ENCODE peak calls at places on chromosome 16, in four cellular contexts. One of them, this sample, is unnamed.

GRCh38 chr16:1313721-1314120 is 4.3 kb downstream of the UBE2I start:
- DNase-seq in stimulated activated CD4-positive, alpha-beta T cell treated with anti-CD3 and anti-CD28 coated beads, Interleukin-1b, Interleukin-23, amount 100 ng/mL, for 48 hours: no peak
- DNase-seq in heart left ventricle: no peak
- DNase-seq in effector CD8-positive, alpha-beta T cell: no peak
- DNase-seq in this sample: no peak

GRCh38 chr16:53558665-53559064 is 55.7 kb upstream of the AKTIP start:
- DNase-seq in stimulated activated CD4-positive, alpha-beta T cell treated with anti-CD3 and anti-CD28 coated beads, Interleukin-1b, Interleukin-23, amount 100 ng/mL, for 48 hours: no peak
- DNase-seq in heart left ventricle: no peak
- DNase-seq in effector CD8-positive, alpha-beta T cell: no peak
- DNase-seq in this sample: no peak

GRCh38 chr16:22941970-22942501 is 128.1 kb downstream of the HS3ST2 start:
- DNase-seq in stimulated activated CD4-positive, alpha-beta T cell treated with anti-CD3 and anti-CD28 coated beads, Interleukin-1b, Interleukin-23, amount 100 ng/mL, for 48 hours: no peak
- DNase-seq in heart left ventricle: no peak
- DNase-seq in effector CD8-positive, alpha-beta T cell: no peak
- DNase-seq in this sample: no peak

GRCh38 chr16:88792078-88792550 is 7.1 kb upstream of the PIEZO1 start:
- DNase-seq in stimulated activated CD4-positive, alpha-beta T cell treated with anti-CD3 and anti-CD28 coated beads, Interleukin-1b, Interleukin-23, amount 100 ng/mL, for 48 hours: no peak
- DNase-seq in heart left ventricle: no peak
- DNase-seq in effector CD8-positive, alpha-beta T cell: no peak
- DNase-seq in this sample: no peak

GRCh38 chr16:54504372-54504771 is 217.8 kb upstream of the IRX3 start:
- DNase-seq in stimulated activated CD4-positive, alpha-beta T cell treated with anti-CD3 and anti-CD28 coated beads, Interleukin-1b, Interleukin-23, amount 100 ng/mL, for 48 hours: no peak
- DNase-seq in heart left ventricle: peak
- DNase-seq in effector CD8-positive, alpha-beta T cell: no peak
- DNase-seq in this sample: peak

GRCh38 chr16:997440-998051 is 16.0 kb downstream of the SOX8 start:
- DNase-seq in stimulated activated CD4-positive, alpha-beta T cell treated with anti-CD3 and anti-CD28 coated beads, Interleukin-1b, Interleukin-23, amount 100 ng/mL, for 48 hours: peak
- DNase-seq in heart left ventricle: no peak
- DNase-seq in effector CD8-positive, alpha-beta T cell: peak
- DNase-seq in this sample: peak

GRCh38 chr16:30746638-30747160 is 1.5 kb upstream of the PHKG2 start:
- DNase-seq in stimulated activated CD4-positive, alpha-beta T cell treated with anti-CD3 and anti-CD28 coated beads, Interleukin-1b, Interleukin-23, amount 100 ng/mL, for 48 hours: no peak
- DNase-seq in heart left ventricle: no peak
- DNase-seq in effector CD8-positive, alpha-beta T cell: no peak
- DNase-seq in this sample: no peak

GRCh38 chr16:1469693-1470201 is 5.1 kb downstream of the CLCN7 start:
- DNase-seq in stimulated activated CD4-positive, alpha-beta T cell treated with anti-CD3 and anti-CD28 coated beads, Interleukin-1b, Interleukin-23, amount 100 ng/mL, for 48 hours: no peak
- DNase-seq in heart left ventricle: no peak
- DNase-seq in effector CD8-positive, alpha-beta T cell: no peak
- DNase-seq in this sample: no peak

GRCh38 chr16:56932588-56933265 is 785 bp downstream of the HERPUD1 start:
- DNase-seq in stimulated activated CD4-positive, alpha-beta T cell treated with anti-CD3 and anti-CD28 coated beads, Interleukin-1b, Interleukin-23, amount 100 ng/mL, for 48 hours: peak
- DNase-seq in heart left ventricle: peak
- DNase-seq in effector CD8-positive, alpha-beta T cell: peak
- DNase-seq in this sample: peak

GRCh38 chr16:75292691-75293090 is 41.3 kb upstream of the BCAR1 start:
- DNase-seq in stimulated activated CD4-positive, alpha-beta T cell treated with anti-CD3 and anti-CD28 coated beads, Interleukin-1b, Interleukin-23, amount 100 ng/mL, for 48 hours: no peak
- DNase-seq in heart left ventricle: no peak
- DNase-seq in effector CD8-positive, alpha-beta T cell: no peak
- DNase-seq in this sample: no peak

GRCh38 chr16:82192665-82193064 is 22.6 kb upstream of the MPHOSPH6 start:
- DNase-seq in stimulated activated CD4-positive, alpha-beta T cell treated with anti-CD3 and anti-CD28 coated beads, Interleukin-1b, Interleukin-23, amount 100 ng/mL, for 48 hours: peak
- DNase-seq in heart left ventricle: no peak
- DNase-seq in effector CD8-positive, alpha-beta T cell: no peak
- DNase-seq in this sample: no peak

GRCh38 chr16:85378145-85379040 is 234.7 kb upstream of the GSE1 start:
- DNase-seq in stimulated activated CD4-positive, alpha-beta T cell treated with anti-CD3 and anti-CD28 coated beads, Interleukin-1b, Interleukin-23, amount 100 ng/mL, for 48 hours: no peak
- DNase-seq in heart left ventricle: no peak
- DNase-seq in effector CD8-positive, alpha-beta T cell: no peak
- DNase-seq in this sample: no peak

GRCh38 chr16:5557448-5557847 is 459.9 kb upstream of the EEF2KMT start:
- DNase-seq in stimulated activated CD4-positive, alpha-beta T cell treated with anti-CD3 and anti-CD28 coated beads, Interleukin-1b, Interleukin-23, amount 100 ng/mL, for 48 hours: no peak
- DNase-seq in heart left ventricle: no peak
- DNase-seq in effector CD8-positive, alpha-beta T cell: no peak
- DNase-seq in this sample: no peak

GRCh38 chr16:31199430-31200041 is 3.0 kb downstream of the PYCARD start:
- DNase-seq in stimulated activated CD4-positive, alpha-beta T cell treated with anti-CD3 and anti-CD28 coated beads, Interleukin-1b, Interleukin-23, amount 100 ng/mL, for 48 hours: no peak
- DNase-seq in heart left ventricle: no peak
- DNase-seq in effector CD8-positive, alpha-beta T cell: no peak
- DNase-seq in this sample: no peak

GRCh38 chr16:68380348-68380670 is 68.0 kb downstream of the SMPD3 start:
- DNase-seq in stimulated activated CD4-positive, alpha-beta T cell treated with anti-CD3 and anti-CD28 coated beads, Interleukin-1b, Interleukin-23, amount 100 ng/mL, for 48 hours: no peak
- DNase-seq in heart left ventricle: peak
- DNase-seq in effector CD8-positive, alpha-beta T cell: no peak
- DNase-seq in this sample: no peak

GRCh38 chr16:1533443-1533951 is at the start of gene TMEM204:
- DNase-seq in stimulated activated CD4-positive, alpha-beta T cell treated with anti-CD3 and anti-CD28 coated beads, Interleukin-1b, Interleukin-23, amount 100 ng/mL, for 48 hours: no peak
- DNase-seq in heart left ventricle: peak
- DNase-seq in effector CD8-positive, alpha-beta T cell: no peak
- DNase-seq in this sample: peak

GRCh38 chr16:50836121-50836541 is 94.2 kb downstream of the CYLD start:
- DNase-seq in stimulated activated CD4-positive, alpha-beta T cell treated with anti-CD3 and anti-CD28 coated beads, Interleukin-1b, Interleukin-23, amount 100 ng/mL, for 48 hours: no peak
- DNase-seq in heart left ventricle: no peak
- DNase-seq in effector CD8-positive, alpha-beta T cell: no peak
- DNase-seq in this sample: no peak

GRCh38 chr16:72657791-72658190 is 390.1 kb downstream of the ZFHX3 start:
- DNase-seq in stimulated activated CD4-positive, alpha-beta T cell treated with anti-CD3 and anti-CD28 coated beads, Interleukin-1b, Interleukin-23, amount 100 ng/mL, for 48 hours: no peak
- DNase-seq in heart left ventricle: no peak
- DNase-seq in effector CD8-positive, alpha-beta T cell: no peak
- DNase-seq in this sample: no peak

GRCh38 chr16:86171329-86171728 is 272.4 kb downstream of the IRF8 start:
- DNase-seq in stimulated activated CD4-positive, alpha-beta T cell treated with anti-CD3 and anti-CD28 coated beads, Interleukin-1b, Interleukin-23, amount 100 ng/mL, for 48 hours: no peak
- DNase-seq in heart left ventricle: no peak
- DNase-seq in effector CD8-positive, alpha-beta T cell: no peak
- DNase-seq in this sample: no peak

GRCh38 chr16:79599837-79600635 is 501 bp downstream of the MAF start:
- DNase-seq in stimulated activated CD4-positive, alpha-beta T cell treated with anti-CD3 and anti-CD28 coated beads, Interleukin-1b, Interleukin-23, amount 100 ng/mL, for 48 hours: peak
- DNase-seq in heart left ventricle: peak
- DNase-seq in effector CD8-positive, alpha-beta T cell: no peak
- DNase-seq in this sample: peak

GRCh38 chr16:11016993-11017392 is 72.6 kb downstream of the CLEC16A start:
- DNase-seq in stimulated activated CD4-positive, alpha-beta T cell treated with anti-CD3 and anti-CD28 coated beads, Interleukin-1b, Interleukin-23, amount 100 ng/mL, for 48 hours: peak
- DNase-seq in heart left ventricle: peak
- DNase-seq in effector CD8-positive, alpha-beta T cell: no peak
- DNase-seq in this sample: peak

GRCh38 chr16:49183911-49184310 is 97.7 kb downstream of the CBLN1 start:
- DNase-seq in stimulated activated CD4-positive, alpha-beta T cell treated with anti-CD3 and anti-CD28 coated beads, Interleukin-1b, Interleukin-23, amount 100 ng/mL, for 48 hours: no peak
- DNase-seq in heart left ventricle: no peak
- DNase-seq in effector CD8-positive, alpha-beta T cell: no peak
- DNase-seq in this sample: no peak

GRCh38 chr16:15857779-15858560 is 1.1 kb upstream of the MYH11 start:
- DNase-seq in stimulated activated CD4-positive, alpha-beta T cell treated with anti-CD3 and anti-CD28 coated beads, Interleukin-1b, Interleukin-23, amount 100 ng/mL, for 48 hours: no peak
- DNase-seq in heart left ventricle: peak
- DNase-seq in effector CD8-positive, alpha-beta T cell: no peak
- DNase-seq in this sample: peak

GRCh38 chr16:49959552-49960277 is 65.3 kb upstream of the CNEP1R1 start:
- DNase-seq in stimulated activated CD4-positive, alpha-beta T cell treated with anti-CD3 and anti-CD28 coated beads, Interleukin-1b, Interleukin-23, amount 100 ng/mL, for 48 hours: no peak
- DNase-seq in heart left ventricle: no peak
- DNase-seq in effector CD8-positive, alpha-beta T cell: no peak
- DNase-seq in this sample: no peak

GRCh38 chr16:82004651-82005490 is 6.4 kb downstream of the SDR42E1 start:
- DNase-seq in stimulated activated CD4-positive, alpha-beta T cell treated with anti-CD3 and anti-CD28 coated beads, Interleukin-1b, Interleukin-23, amount 100 ng/mL, for 48 hours: no peak
- DNase-seq in heart left ventricle: no peak
- DNase-seq in effector CD8-positive, alpha-beta T cell: no peak
- DNase-seq in this sample: no peak

GRCh38 chr16:9787717-9788116 is 394.5 kb downstream of the GRIN2A start:
- DNase-seq in stimulated activated CD4-positive, alpha-beta T cell treated with anti-CD3 and anti-CD28 coated beads, Interleukin-1b, Interleukin-23, amount 100 ng/mL, for 48 hours: no peak
- DNase-seq in heart left ventricle: peak
- DNase-seq in effector CD8-positive, alpha-beta T cell: no peak
- DNase-seq in this sample: peak

GRCh38 chr16:75265911-75266701 is 14.7 kb upstream of the BCAR1 start:
- DNase-seq in stimulated activated CD4-positive, alpha-beta T cell treated with anti-CD3 and anti-CD28 coated beads, Interleukin-1b, Interleukin-23, amount 100 ng/mL, for 48 hours: no peak
- DNase-seq in heart left ventricle: peak
- DNase-seq in effector CD8-positive, alpha-beta T cell: no peak
- DNase-seq in this sample: peak

GRCh38 chr16:56346131-56346890 is 79.0 kb downstream of the AMFR start:
- DNase-seq in stimulated activated CD4-positive, alpha-beta T cell treated with anti-CD3 and anti-CD28 coated beads, Interleukin-1b, Interleukin-23, amount 100 ng/mL, for 48 hours: no peak
- DNase-seq in heart left ventricle: no peak
- DNase-seq in effector CD8-positive, alpha-beta T cell: no peak
- DNase-seq in this sample: peak

GRCh38 chr16:89293276-89294143 is 76.0 kb downstream of the ZNF778 start:
- DNase-seq in stimulated activated CD4-positive, alpha-beta T cell treated with anti-CD3 and anti-CD28 coated beads, Interleukin-1b, Interleukin-23, amount 100 ng/mL, for 48 hours: no peak
- DNase-seq in heart left ventricle: no peak
- DNase-seq in effector CD8-positive, alpha-beta T cell: no peak
- DNase-seq in this sample: no peak

GRCh38 chr16:66082424-66082823 is 284.1 kb upstream of the CDH5 start:
- DNase-seq in stimulated activated CD4-positive, alpha-beta T cell treated with anti-CD3 and anti-CD28 coated beads, Interleukin-1b, Interleukin-23, amount 100 ng/mL, for 48 hours: no peak
- DNase-seq in heart left ventricle: no peak
- DNase-seq in effector CD8-positive, alpha-beta T cell: no peak
- DNase-seq in this sample: no peak

This sample was measured in left cardiac atrium.